ENCODE peak calls at places on chromosome 2, in five cellular contexts. J, W, T, D and V are unnamed samples. For H3K9me2, the result is how much of the 10 kb centered on the place peaks cover.

GRCh38 chr2:163698857-163699256 is 37.0 kb downstream of the FIGN start:
- DNase-seq in J (peak), W (no peak), T (no peak), D (no peak), V (no peak)

GRCh38 chr2:20526666-20527065 is 79.8 kb downstream of the RHOB start:
- DNase-seq in J (no peak), W (no peak), T (peak), D (no peak), V (no peak)

GRCh38 chr2:117776888-117777287 is 37.6 kb upstream of the DDX18 start:
- DNase-seq in J (no peak), W (no peak), T (no peak), D (no peak), V (no peak)

GRCh38 chr2:144376475-144376874 is 143.4 kb downstream of the ZEB2 start:
- DNase-seq in J (no peak), W (no peak), T (no peak), D (no peak), V (no peak)

GRCh38 chr2:165618806-165619205 is 149.3 kb downstream of the CSRNP3 start:
- DNase-seq in J (no peak), W (no peak), T (no peak), D (no peak), V (no peak)

GRCh38 chr2:133420748-133421147 is 147.5 kb downstream of the NCKAP5 start:
- DNase-seq in J (no peak), W (no peak), T (no peak), D (no peak), V (no peak)

GRCh38 chr2:109538551-109538950 is 75.2 kb downstream of the SEPTIN10 start:
- DNase-seq in J (no peak), W (no peak), T (no peak), D (no peak), V (no peak)

GRCh38 chr2:26911911-26912861 is 58.3 kb upstream of the MAPRE3 start:
- DNase-seq in J (peak), W (peak), T (no peak), D (no peak), V (no peak)

GRCh38 chr2:207243601-207244000 is 77.9 kb upstream of the KLF7 start:
- DNase-seq in J (no peak), W (peak), T (no peak), D (no peak), V (peak)

GRCh38 chr2:233976690-233977294 is 59.6 kb downstream of the TRPM8 start:
- DNase-seq in J (peak), W (peak), T (peak), D (peak), V (peak)

GRCh38 chr2:15041429-15041837 is 408.9 kb downstream of the LRATD1 start:
- DNase-seq in J (no peak), W (no peak), T (no peak), D (no peak), V (no peak)

GRCh38 chr2:119649364-119649917 is 29.6 kb upstream of the TMEM177 start:
- DNase-seq in J (no peak), W (peak), T (peak), D (no peak), V (no peak)

GRCh38 chr2:41728757-41729338 is 319.0 kb upstream of the PKDCC start:
- DNase-seq in J (no peak), W (no peak), T (no peak), D (no peak), V (no peak)

GRCh38 chr2:54106631-54107454 is 8.6 kb upstream of the ACYP2 start:
- DNase-seq in J (peak), W (peak), T (peak), D (peak), V (peak)

GRCh38 chr2:102620367-102620766 is 1.0 kb downstream of the SLC9A2 start:
- DNase-seq in J (peak), W (no peak), T (peak), D (no peak), V (no peak)

GRCh38 chr2:30708491-30709290 is 98.6 kb downstream of the CAPN13 start:
- DNase-seq in J (peak), W (peak), T (no peak), D (peak), V (no peak)

GRCh38 chr2:137729305-137729704 is 235.0 kb upstream of the HNMT start:
- DNase-seq in J (no peak), W (no peak), T (no peak), D (no peak), V (no peak)

GRCh38 chr2:57616157-57616556 is 430.4 kb upstream of the VRK2 start:
- DNase-seq in J (no peak), W (no peak), T (no peak), D (no peak), V (no peak)

GRCh38 chr2:57617327-57617726 is 429.3 kb upstream of the VRK2 start:
- DNase-seq in J (no peak), W (no peak), T (no peak), D (no peak), V (peak)

DNA sequence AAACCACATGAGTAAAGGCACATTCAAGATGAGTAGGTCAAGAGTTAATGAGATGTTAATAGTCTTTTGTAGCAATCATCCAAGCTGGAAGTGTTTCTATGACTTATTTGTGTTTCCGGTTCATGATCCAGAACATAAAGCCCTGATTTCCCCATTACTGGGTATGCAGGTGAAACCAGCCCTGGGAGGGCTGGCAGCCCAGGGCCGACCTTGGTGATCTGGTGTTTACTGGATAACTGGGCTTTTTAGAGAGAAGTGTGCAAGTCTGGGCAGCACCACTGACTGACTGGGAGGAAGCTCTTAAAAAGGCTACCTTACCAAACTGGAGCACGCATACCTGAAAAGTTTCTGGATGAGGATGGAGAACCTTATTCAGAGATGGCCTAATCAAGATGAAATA is 431.6 kb upstream of the VRK2 start:
- DNase-seq in J (no peak), W (no peak), T (no peak), D (no peak), V (no peak)
- H3K9me2 ChIP-seq in J (under half), W (under half), T (under half), D (under half), V (under half)

GRCh38 chr2:80545420-80546192 is 241.1 kb upstream of the LRRTM1 start:
- DNase-seq in J (no peak), W (no peak), T (no peak), D (no peak), V (no peak)

GRCh38 chr2:80546766-80547165 is 242.2 kb upstream of the LRRTM1 start:
- DNase-seq in J (peak), W (no peak), T (no peak), D (no peak), V (no peak)

GRCh38 chr2:80548469-80548868 is 243.9 kb upstream of the LRRTM1 start:
- DNase-seq in J (no peak), W (no peak), T (no peak), D (no peak), V (no peak)

GRCh38 chr2:80547344-80547743 is 242.8 kb upstream of the LRRTM1 start:
- DNase-seq in J (no peak), W (no peak), T (no peak), D (no peak), V (no peak)

DNA sequence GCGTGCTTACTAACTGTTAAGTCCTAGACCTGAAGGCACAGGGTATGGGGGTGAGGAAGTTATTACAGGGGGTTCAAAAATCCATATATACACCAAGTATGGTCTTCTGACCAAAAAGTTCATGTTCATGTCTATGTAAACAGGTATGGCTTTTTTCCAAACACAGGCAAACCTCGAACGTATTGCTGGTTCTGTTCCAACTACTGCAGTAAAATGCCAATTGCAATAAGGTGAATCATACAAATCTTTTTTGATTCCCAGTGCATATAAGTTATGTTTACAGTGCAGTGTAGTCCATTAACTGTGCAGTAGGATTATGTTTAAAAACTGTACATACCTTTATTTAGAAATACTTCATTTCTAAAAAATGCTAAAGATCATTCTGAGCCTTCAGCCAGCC is 245.3 kb upstream of the LRRTM1 start:
- DNase-seq in J (no peak), W (no peak), T (no peak), D (no peak), V (no peak)
- H3K9me2 ChIP-seq in J (under half), W (under half), T (under half), D (under half), V (under half)

DNA sequence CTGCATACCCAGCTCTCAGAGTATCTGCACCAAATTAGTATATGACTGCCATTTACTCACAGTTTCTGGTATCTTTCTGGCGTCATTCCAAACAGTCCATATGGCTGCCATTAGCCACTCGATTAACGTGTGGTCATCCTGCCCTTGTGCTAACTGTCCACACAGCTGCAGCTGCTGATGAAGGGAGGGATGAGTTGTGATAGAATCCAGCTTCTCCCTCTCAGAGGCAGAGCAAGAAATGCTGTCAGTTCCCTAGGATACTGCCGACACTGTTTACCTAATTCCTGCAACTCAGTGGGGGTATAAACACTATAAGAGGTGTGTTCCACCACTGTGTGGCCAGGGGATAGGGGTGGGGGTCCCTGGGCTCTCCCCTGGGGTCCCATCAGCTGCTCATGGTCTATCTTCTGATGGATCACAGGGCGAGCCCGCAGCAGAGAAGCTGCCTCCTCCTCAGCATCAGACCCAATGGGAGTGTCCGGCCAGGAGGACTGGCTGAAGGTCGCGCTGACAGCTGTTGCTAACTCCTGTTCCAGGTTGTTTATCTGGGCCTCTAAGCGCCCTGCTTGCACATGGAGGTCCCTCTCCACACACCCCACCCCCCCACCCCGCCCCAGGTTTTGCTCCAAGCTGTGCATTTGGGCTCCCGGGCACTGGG is 17.3 kb upstream of the KLHL23 start:
- DNase-seq in J (no peak), W (peak), T (no peak), D (no peak), V (no peak)
- H3K9me2 ChIP-seq in J (under half), W (under half), T (under half), D (under half), V (under half)

GRCh38 chr2:96090527-96090926 is 25.8 kb downstream of the ADRA2B start:
- DNase-seq in J (no peak), W (no peak), T (no peak), D (no peak), V (no peak)

GRCh38 chr2:96089356-96090180 is 26.8 kb downstream of the ADRA2B start:
- DNase-seq in J (no peak), W (no peak), T (no peak), D (no peak), V (no peak)

GRCh38 chr2:96087130-96087529 is 29.2 kb downstream of the ADRA2B start:
- DNase-seq in J (no peak), W (no peak), T (no peak), D (no peak), V (no peak)

GRCh38 chr2:96090181-96090500 is 26.2 kb downstream of the ADRA2B start:
- DNase-seq in J (no peak), W (no peak), T (no peak), D (no peak), V (no peak)

GRCh38 chr2:96088340-96089335 is 27.7 kb downstream of the ADRA2B start:
- DNase-seq in J (no peak), W (no peak), T (no peak), D (no peak), V (no peak)
- H3K9me2 ChIP-seq in J (under half), W (under half), T (under half), D (under half), V (under half)

GRCh38 chr2:12331698-12332097 is 385.0 kb upstream of the TRIB2 start:
- DNase-seq in J (no peak), W (no peak), T (no peak), D (no peak), V (no peak)
- H3K9me2 ChIP-seq in J (under half), W (under half), T (under half), D (under half), V (under half)

DNA sequence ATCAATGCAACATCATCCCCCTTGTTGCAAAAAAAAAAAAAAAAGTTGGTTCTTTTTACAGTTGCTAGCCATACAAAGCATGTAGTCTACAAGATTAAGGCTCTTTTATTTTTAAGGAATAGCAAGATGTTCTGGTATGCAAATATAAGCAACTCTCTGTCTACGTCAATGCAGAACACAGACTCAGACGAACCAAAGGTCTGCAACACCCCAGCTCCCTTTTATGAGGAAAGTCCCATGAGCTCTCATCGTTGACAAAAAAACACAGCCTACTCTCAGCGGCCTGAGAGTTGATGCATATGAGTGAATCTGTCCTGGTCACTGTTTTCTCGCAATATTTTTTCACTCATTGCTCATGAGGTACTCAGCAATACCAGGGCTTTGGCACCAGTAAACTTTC is 112.9 kb downstream of the STK39 start:
- DNase-seq in J (no peak), W (no peak), T (no peak), D (no peak), V (no peak)
- H3K9me2 ChIP-seq in J (under half), W (under half), T (under half), D (under half), V (under half)

GRCh38 chr2:140910683-140911082 is 1220.1 kb downstream of the LRP1B start:
- DNase-seq in J (no peak), W (no peak), T (no peak), D (no peak), V (no peak)

GRCh38 chr2:140905078-140905781 is 1225.6 kb downstream of the LRP1B start:
- DNase-seq in J (peak), W (no peak), T (no peak), D (no peak), V (no peak)
- H3K9me2 ChIP-seq in J (under half), W (under half), T (under half), D (under half), V (under half)

GRCh38 chr2:64477037-64477436 is 23.1 kb downstream of the LGALSL start:
- DNase-seq in J (no peak), W (no peak), T (no peak), D (no peak), V (no peak)
- H3K9me2 ChIP-seq in J (under half), W (under half), T (under half), D (under half), V (under half)

GRCh38 chr2:24959761-24960160 is 12.0 kb downstream of the DNAJC27 start:
- DNase-seq in J (no peak), W (no peak), T (no peak), D (no peak), V (no peak)
- H3K9me2 ChIP-seq in J (under half), W (under half), T (under half), D (under half), V (under half)